ENCODE peak calls at places on chromosomes 4 and X, in five cellular contexts. O, D, E, U and B are unnamed samples.

GRCh38 chr4:168822481-168822880 is 187.6 kb downstream of the CBR4 start:
- DNase-seq in O (no peak), D (no peak), E (no peak), U (no peak), B (no peak)

GRCh38 chr4:28827866-28828265 is 1892.3 kb upstream of the PCDH7 start:
- DNase-seq in O (no peak), D (no peak), E (no peak), U (no peak), B (no peak)

GRCh38 chrX:41449615-41450014 is 2.5 kb downstream of the NYX start:
- DNase-seq in O (no peak), D (no peak), E (no peak), U (no peak), B (no peak)

GRCh38 chr4:156378053-156378665 is 424.5 kb upstream of the CTSO start:
- DNase-seq in O (no peak), D (peak; percentile 2), E (peak; percentile 48), U (no peak), B (no peak)

GRCh38 chrX:10622197-10622596 is 1.8 kb upstream of the MID1 start:
- DNase-seq in O (no peak), D (no peak), E (no peak), U (no peak), B (no peak)

GRCh38 chr4:20462426-20463175 is 210.9 kb downstream of the SLIT2 start:
- DNase-seq in O (no peak), D (no peak), E (no peak), U (no peak), B (no peak)

GRCh38 chrX:135213200-135213844 is 38.5 kb upstream of the ETDA start:
- DNase-seq in O (no peak), D (no peak), E (no peak), U (no peak), B (no peak)

GRCh38 chr4:84968936-84969335 is 2.4 kb upstream of the WDFY3 start:
- DNase-seq in O (no peak), D (no peak), E (no peak), U (no peak), B (no peak)

GRCh38 chr4:145904413-145905177 is 34.0 kb downstream of the ZNF827 start:
- DNase-seq in O (no peak), D (no peak), E (no peak), U (no peak), B (no peak)

GRCh38 chrX:23765449-23765848 is 17.5 kb upstream of the SAT1 start:
- DNase-seq in O (no peak), D (no peak), E (no peak), U (no peak), B (no peak)

GRCh38 chrX:23764183-23764582 is 18.8 kb upstream of the SAT1 start:
- DNase-seq in O (no peak), D (no peak), E (no peak), U (no peak), B (no peak)

GRCh38 chrX:23765868-23766267 is 17.1 kb upstream of the SAT1 start:
- DNase-seq in O (no peak), D (no peak), E (no peak), U (no peak), B (no peak)

GRCh38 chrX:23766650-23767551 is 16.1 kb upstream of the SAT1 start:
- DNase-seq in O (no peak), D (no peak), E (no peak), U (no peak), B (no peak)

DNA sequence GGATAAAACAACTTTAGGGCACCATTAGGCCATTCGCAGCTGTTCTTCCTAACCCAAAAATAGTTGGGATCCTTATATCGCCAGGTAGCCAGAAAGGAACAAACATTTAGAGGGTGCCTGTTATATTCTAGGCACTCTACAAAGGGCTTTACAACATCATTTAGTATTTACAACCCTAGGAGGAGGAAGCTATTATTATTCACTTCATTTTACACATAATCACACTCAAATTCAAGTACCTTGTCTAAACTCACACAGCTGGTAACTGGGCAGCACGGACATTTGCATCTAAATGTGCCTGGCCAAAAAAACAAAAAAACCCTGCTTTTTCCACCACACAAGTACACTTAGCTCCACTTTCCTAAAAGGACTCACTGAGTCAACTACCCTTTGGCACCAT is 18.4 kb upstream of the SAT1 start:
- DNase-seq in O (no peak), D (no peak), E (no peak), U (no peak), B (no peak)
- TF ChIP-seq KDM1A in O (no peak), D (no peak), E (no peak), U (no peak), B (no peak)

GRCh38 chr4:56218230-56218895 is 168.9 kb downstream of the AASDH start:
- DNase-seq in O (no peak), D (no peak), E (no peak), U (no peak), B (no peak)

GRCh38 chr4:56215901-56216300 is 171.4 kb downstream of the AASDH start:
- DNase-seq in O (peak; percentile 9), D (no peak), E (no peak), U (no peak), B (no peak)

GRCh38 chr4:56217383-56217890 is 169.9 kb downstream of the AASDH start:
- DNase-seq in O (no peak), D (peak; percentile 42), E (no peak), U (no peak), B (no peak)

GRCh38 chr4:56219447-56219846 is 167.8 kb downstream of the AASDH start:
- DNase-seq in O (no peak), D (no peak), E (no peak), U (no peak), B (no peak)

GRCh38 chr4:56220261-56220660 is 167.0 kb downstream of the AASDH start:
- DNase-seq in O (no peak), D (no peak), E (no peak), U (no peak), B (no peak)
- TF ChIP-seq KDM1A in O (no peak), D (no peak), E (no peak), U (no peak), B (no peak)

GRCh38 chr4:5511791-5512190 is 196.6 kb downstream of the EVC2 start:
- DNase-seq in O (no peak), D (no peak), E (no peak), U (no peak), B (no peak)

GRCh38 chr4:5517372-5517771 is 191.0 kb downstream of the EVC2 start:
- DNase-seq in O (no peak), D (no peak), E (no peak), U (no peak), B (no peak)
- TF ChIP-seq KDM1A in O (no peak), D (no peak), E (no peak), U (no peak), B (no peak)

GRCh38 chr4:41360214-41360910 is 103.6 kb downstream of the UCHL1 start:
- DNase-seq in O (no peak), D (no peak), E (peak; percentile 68), U (peak; percentile 9), B (no peak)

GRCh38 chr4:41362647-41363383 is 106.1 kb downstream of the UCHL1 start:
- DNase-seq in O (no peak), D (no peak), E (peak; percentile 72), U (no peak), B (no peak)

GRCh38 chr4:41359836-41360213 is 103.1 kb downstream of the UCHL1 start:
- DNase-seq in O (no peak), D (no peak), E (no peak), U (no peak), B (no peak)

GRCh38 chr4:41361831-41362646 is 105.3 kb downstream of the UCHL1 start:
- DNase-seq in O (no peak), D (no peak), E (no peak), U (no peak), B (no peak)

GRCh38 chr4:41360911-41361830 is 104.4 kb downstream of the UCHL1 start:
- DNase-seq in O (no peak), D (no peak), E (peak; percentile 73), U (no peak), B (no peak)
- TF ChIP-seq KDM1A in O (no peak), D (no peak), E (no peak), U (no peak), B (no peak)

DNA sequence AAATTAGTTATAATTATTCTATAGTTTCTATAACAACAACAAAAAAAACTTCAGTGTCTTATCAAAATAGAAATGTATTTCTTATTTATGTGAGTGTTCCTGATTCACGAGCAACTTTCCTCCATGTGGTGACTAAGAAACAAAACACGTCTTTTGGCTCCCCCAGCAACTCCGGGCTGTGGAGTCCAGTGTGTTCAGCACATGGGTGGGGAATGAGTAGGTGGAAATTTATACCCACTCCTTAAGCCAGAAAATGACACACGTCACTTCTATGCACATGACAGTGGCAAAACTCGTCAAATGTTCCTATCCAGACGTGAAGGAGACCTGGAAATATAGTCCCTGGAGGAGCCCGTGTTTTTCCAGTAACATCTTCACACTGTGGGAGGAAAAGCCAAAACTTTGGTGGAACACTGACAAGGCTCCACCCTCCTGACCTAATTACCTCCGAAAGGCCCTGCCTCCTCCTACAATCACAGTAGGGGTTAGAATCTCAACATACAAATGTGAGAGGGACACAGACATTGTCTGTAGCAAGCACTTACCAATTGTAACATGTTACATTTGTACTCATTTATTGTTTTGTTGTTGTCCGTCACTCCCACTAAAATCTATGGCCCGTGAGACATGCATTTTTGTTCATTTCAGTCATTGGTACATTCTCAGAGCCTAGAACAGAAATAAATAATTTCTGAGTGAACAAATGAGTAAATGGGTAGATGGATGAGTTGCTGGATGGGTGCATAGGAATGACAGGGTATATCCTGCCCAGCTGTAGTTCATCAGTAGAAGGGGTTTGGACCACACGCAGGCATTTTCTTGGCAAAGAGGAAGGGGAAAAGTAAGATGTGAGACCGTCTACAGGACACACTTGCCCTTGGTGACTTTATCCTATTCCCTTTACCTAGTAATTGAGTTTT is 605.8 kb upstream of the TENM3 start:
- DNase-seq in O (no peak), D (no peak), E (no peak), U (no peak), B (no peak)
- TF ChIP-seq KDM1A in O (no peak), D (no peak), E (no peak), U (no peak), B (no peak)

GRCh38 chrX:140967036-140967435 is 35.4 kb upstream of the SPANXB1 start:
- DNase-seq in O (no peak), D (no peak), E (no peak), U (no peak), B (no peak)

GRCh38 chrX:140975472-140975871 is 26.9 kb upstream of the SPANXB1 start:
- DNase-seq in O (no peak), D (no peak), E (no peak), U (no peak), B (no peak)

GRCh38 chrX:140971385-140971784 is 31.0 kb upstream of the SPANXB1 start:
- DNase-seq in O (no peak), D (no peak), E (no peak), U (no peak), B (no peak)
- TF ChIP-seq KDM1A in O (no peak), D (no peak), E (no peak), U (no peak), B (no peak)

GRCh38 chr4:10117424-10118354 is 1.1 kb upstream of the WDR1 start:
- DNase-seq in O (no peak), D (no peak), E (peak; percentile 52), U (no peak), B (peak; percentile 20)

GRCh38 chr4:10114607-10115006 is 2.0 kb downstream of the WDR1 start:
- DNase-seq in O (no peak), D (no peak), E (no peak), U (no peak), B (no peak)

GRCh38 chr4:10115271-10115656 is 1.3 kb downstream of the WDR1 start:
- DNase-seq in O (no peak), D (peak; percentile 82), E (peak; percentile 38), U (no peak), B (no peak)

GRCh38 chr4:10116625-10117423 is at the start of gene WDR1:
- DNase-seq in O (peak; percentile 72), D (peak; percentile 89), E (peak; percentile 88), U (peak; percentile 94), B (peak; percentile 71)

GRCh38 chr4:10115657-10116624 is 658 bp downstream of the WDR1 start:
- DNase-seq in O (peak; percentile 62), D (peak; percentile 58), E (peak; percentile 71), U (peak; percentile 83), B (peak; percentile 23)
- TF ChIP-seq KDM1A in O (no peak), D (no peak), E (no peak), U (no peak), B (no peak)